ENCODE peak calls at places on chromosomes 11 and 22, in four cellular contexts. L is stimulated activated CD8-positive, alpha-beta memory T cell treated with anti-CD3 and anti-CD28 coated beads, Interleukin-2, amount 100 ng/mL, for 1 hour; P is kidney epithelial cell; Z is glutamatergic neuron. H is an unnamed sample.

GRCh38 chr11:86196291-86196690 is 48.3 kb upstream of the EED start:
- DNase-seq in L (no peak), P (no peak), Z (no peak), H (no peak)

GRCh38 chr11:36565033-36565610 is 2.7 kb upstream of the RAG1 start:
- DNase-seq in L (no peak), P (no peak), Z (no peak), H (no peak)

GRCh38 chr11:13772223-13773046 is 104.0 kb downstream of the FAR1 start:
- DNase-seq in L (no peak), P (peak; percentile 65), Z (no peak), H (no peak)

GRCh38 chr11:74443071-74443864 is 24.1 kb downstream of the KCNE3 start:
- DNase-seq in L (no peak), P (no peak), Z (no peak), H (no peak)

GRCh38 chr22:35728639-35729308 is 11.1 kb downstream of the APOL5 start:
- DNase-seq in L (no peak), P (peak; percentile 31), Z (no peak), H (no peak)

GRCh38 chr11:17008099-17008498 is 6.1 kb downstream of the PLEKHA7 start:
- DNase-seq in L (no peak), P (no peak), Z (no peak), H (no peak)

GRCh38 chr22:23053912-23054530 is 16.3 kb upstream of the GNAZ start:
- DNase-seq in L (no peak), P (no peak), Z (no peak), H (peak; percentile 19)

GRCh38 chr11:129895126-129896041 is at the start of gene NFRKB:
- DNase-seq in L (peak; percentile 80), P (no peak), Z (peak; percentile 95), H (peak; percentile 72)

GRCh38 chr11:64220798-64221197 is 5.2 kb downstream of the TRPT1 start:
- DNase-seq in L (no peak), P (no peak), Z (no peak), H (no peak)

GRCh38 chr22:43829448-43829821 is 17.3 kb upstream of the EFCAB6 start:
- DNase-seq in L (no peak), P (no peak), Z (peak; percentile 74), H (no peak)

GRCh38 chr11:64281957-64282770 is 2.3 kb downstream of the BAD start:
- DNase-seq in L (no peak), P (no peak), Z (no peak), H (no peak)

GRCh38 chr22:44146088-44146861 is 34.5 kb upstream of the PARVG start:
- DNase-seq in L (no peak), P (no peak), Z (no peak), H (no peak)

GRCh38 chr11:112219476-112220232 is 6.6 kb upstream of the PTS start:
- DNase-seq in L (peak; percentile 8), P (no peak), Z (no peak), H (no peak)

GRCh38 chr11:11988862-11989261 is 19.6 kb downstream of the DKK3 start:
- DNase-seq in L (no peak), P (no peak), Z (no peak), H (no peak)

GRCh38 chr22:40342521-40342920 is 3.8 kb upstream of the ADSL start:
- DNase-seq in L (no peak), P (no peak), Z (no peak), H (no peak)

GRCh38 chr22:17436981-17437410 is 67.7 kb downstream of the CECR2 start:
- DNase-seq in L (no peak), P (no peak), Z (peak; percentile 65), H (no peak)

GRCh38 chr11:7643323-7643722 is 30.0 kb downstream of the CYB5R2 start:
- DNase-seq in L (no peak), P (no peak), Z (no peak), H (no peak)

GRCh38 chr11:46356911-46357482 is 9.7 kb downstream of the DGKZ start:
- DNase-seq in L (no peak), P (no peak), Z (no peak), H (no peak)

GRCh38 chr11:107157146-107157808 is 139.0 kb upstream of the GUCY1A2 start:
- DNase-seq in L (no peak), P (no peak), Z (no peak), H (no peak)

GRCh38 chr11:63917685-63918523 is 940 bp upstream of the RCOR2 start:
- DNase-seq in L (no peak), P (no peak), Z (peak; percentile 89), H (no peak)

GRCh38 chr11:27972432-27973170 is 135.4 kb downstream of the KIF18A start:
- DNase-seq in L (no peak), P (peak; percentile 12), Z (no peak), H (no peak)

GRCh38 chr22:39627865-39628562 is 57.5 kb downstream of the CACNA1I start:
- DNase-seq in L (no peak), P (no peak), Z (no peak), H (no peak)

GRCh38 chr11:13434247-13435205 is 28.5 kb downstream of the BTBD10 start:
- DNase-seq in L (no peak), P (peak; percentile 78), Z (no peak), H (no peak)

GRCh38 chr11:1563697-1564534 is 8.2 kb downstream of the DUSP8 start:
- DNase-seq in L (no peak), P (no peak), Z (peak; percentile 34), H (no peak)

GRCh38 chr11:25048632-25049031 is 551.8 kb downstream of the LUZP2 start:
- DNase-seq in L (no peak), P (no peak), Z (no peak), H (no peak)

GRCh38 chr11:77110836-77111235 is 8.2 kb downstream of the OMP start:
- DNase-seq in L (no peak), P (no peak), Z (no peak), H (no peak)

GRCh38 chr11:134237557-134237922 is 13.1 kb downstream of the VPS26B start:
- DNase-seq in L (no peak), P (no peak), Z (no peak), H (no peak)

GRCh38 chr22:42972592-42973535 is 42.1 kb downstream of the PACSIN2 start:
- DNase-seq in L (no peak), P (no peak), Z (no peak), H (no peak)

GRCh38 chr22:27241430-27242110 is 560.0 kb downstream of the MN1 start:
- DNase-seq in L (no peak), P (peak; percentile 35), Z (peak; percentile 87), H (no peak)

GRCh38 chr11:23563591-23563990 is 703.3 kb upstream of the CCDC179 start:
- DNase-seq in L (no peak), P (no peak), Z (no peak), H (no peak)